ENCODE peak calls at places on chromosomes 12 and 14, in eight cellular contexts. H is tibial artery; B is transverse colon; P is AML-193; V is stimulated activated CD8-positive, alpha-beta memory T cell treated with anti-CD3 and anti-CD28 coated beads, Interleukin-4, amount 100 ng/mL, for 4 hours; Z is NCI-H345; K is C1 segment of cervical spinal cord; F is HT-29. O is an unnamed sample.

GRCh38 chr12:41940571-41940970 is 204.1 kb downstream of the GXYLT1 start:
- DNase-seq in K (no peak), P (no peak), Z (no peak), V (no peak), B (no peak), H (no peak), F (no peak), O (no peak)

GRCh38 chr14:74326369-74327152 is 21.7 kb upstream of the VRTN start:
- DNase-seq in B (no peak), F (no peak), H (no peak), K (no peak), V (no peak), Z (peak), P (no peak), O (no peak)

GRCh38 chr14:99510556-99511139 is 29.4 kb downstream of the CCNK start:
- DNase-seq in F (no peak), V (no peak), K (no peak), H (no peak), P (no peak), B (no peak), Z (no peak), O (no peak)

GRCh38 chr12:10900530-10900929 is 8.8 kb downstream of the TAS2R13 start:
- DNase-seq in V (no peak), H (no peak), F (no peak), P (no peak), K (no peak), Z (no peak), B (no peak), O (no peak)

GRCh38 chr14:45199246-45199645 is 53.8 kb downstream of the MIS18BP1 start:
- DNase-seq in H (no peak), F (no peak), V (no peak), B (no peak), Z (no peak), K (no peak), P (no peak), O (no peak)

GRCh38 chr12:56990648-56991318 is 15.6 kb downstream of the ZBTB39 start:
- DNase-seq in F (no peak), V (no peak), Z (no peak), H (no peak), B (no peak), K (no peak), P (no peak), O (no peak)

GRCh38 chr12:2691001-2691339 is 103.8 kb upstream of the FKBP4 start:
- DNase-seq in F (no peak), V (peak), K (no peak), Z (peak), P (peak), H (no peak), B (peak), O (peak)

GRCh38 chr14:99515301-99516155 is 34.3 kb downstream of the CCNK start:
- DNase-seq in H (peak), P (no peak), Z (no peak), B (no peak), V (no peak), F (no peak), K (no peak), O (no peak)

GRCh38 chr12:15220451-15220850 is 766 bp downstream of the RERG start:
- DNase-seq in F (no peak), B (no peak), V (no peak), P (no peak), H (peak), K (no peak), Z (no peak), O (no peak)

GRCh38 chr14:20428010-20428365 is 8.0 kb downstream of the KLHL33 start:
- DNase-seq in K (no peak), P (no peak), B (no peak), F (no peak), V (no peak), Z (no peak), H (no peak), O (no peak)

GRCh38 chr14:67999290-67999689 is 179.7 kb downstream of the RAD51B start:
- DNase-seq in F (no peak), B (no peak), K (no peak), V (no peak), P (no peak), H (no peak), Z (no peak), O (no peak)

GRCh38 chr14:90726656-90727055 is 89.6 kb downstream of the TTC7B start:
- DNase-seq in K (peak), F (peak), Z (no peak), H (peak), V (no peak), P (no peak), B (peak), O (no peak)

GRCh38 chr12:99706736-99707473 is 59.4 kb downstream of the GARIN6 start:
- DNase-seq in B (no peak), Z (no peak), K (no peak), H (no peak), F (no peak), V (no peak), P (no peak), O (no peak)

GRCh38 chr14:58812050-58812690 is 174.4 kb downstream of the DACT1 start:
- DNase-seq in H (no peak), K (no peak), F (no peak), B (no peak), V (no peak), Z (no peak), P (no peak), O (no peak)

GRCh38 chr14:35341454-35342159 is 49.4 kb downstream of the PSMA6 start:
- DNase-seq in B (peak), H (peak), P (no peak), Z (peak), V (no peak), F (peak), K (peak), O (peak)

GRCh38 chr14:105005929-105006830 is 14.7 kb downstream of the CDCA4 start:
- DNase-seq in H (no peak), Z (no peak), F (no peak), K (no peak), P (no peak), B (no peak), V (no peak), O (no peak)

GRCh38 chr12:24861751-24862575 is 86.9 kb downstream of the BCAT1 start:
- DNase-seq in B (peak), P (no peak), V (no peak), H (no peak), F (no peak), Z (no peak), K (no peak), O (no peak)

GRCh38 chr14:19823178-19823577 is 19.6 kb downstream of the OR4N2 start:
- DNase-seq in Z (no peak), V (no peak), P (no peak), K (no peak), H (no peak), F (no peak), B (no peak), O (no peak)

GRCh38 chr14:75602527-75602926 is 24.1 kb downstream of the FLVCR2 start:
- DNase-seq in K (no peak), Z (no peak), P (no peak), B (no peak), F (no peak), V (no peak), H (no peak), O (no peak)

GRCh38 chr12:124603910-124604775 is 36.7 kb upstream of the NCOR2 start:
- DNase-seq in Z (no peak), K (no peak), P (no peak), H (no peak), V (no peak), F (peak), B (peak), O (no peak)

GRCh38 chr12:75366629-75367028 is 24.3 kb upstream of the GLIPR1L2 start:
- DNase-seq in P (no peak), K (no peak), Z (no peak), B (no peak), V (no peak), H (no peak), F (no peak), O (no peak)

GRCh38 chr12:119071176-119071575 is 89.8 kb downstream of the SRRM4 start:
- DNase-seq in H (no peak), F (no peak), K (no peak), P (no peak), B (no peak), Z (no peak), V (no peak), O (no peak)

GRCh38 chr14:97177635-97178034 is 380.5 kb downstream of the VRK1 start:
- DNase-seq in F (no peak), Z (no peak), P (no peak), B (no peak), K (no peak), H (no peak), V (no peak), O (no peak)

GRCh38 chr14:33647385-33647786 is 303.5 kb downstream of the EGLN3 start:
- DNase-seq in F (no peak), H (no peak), Z (no peak), B (no peak), K (no peak), P (no peak), V (no peak), O (no peak)

GRCh38 chr12:113222730-113223531 is 1.7 kb downstream of the TPCN1 start:
- DNase-seq in P (peak), F (peak), H (peak), V (no peak), K (peak), Z (peak), B (peak), O (peak)

GRCh38 chr12:8662592-8662991 is at the start of gene MFAP5:
- DNase-seq in V (no peak), H (peak), P (no peak), Z (no peak), F (no peak), K (no peak), B (no peak), O (no peak)

GRCh38 chr12:132106921-132107320 is 37.2 kb downstream of the DDX51 start:
- DNase-seq in Z (no peak), B (no peak), V (no peak), P (no peak), F (no peak), K (no peak), H (no peak), O (no peak)

GRCh38 chr12:58567189-58567588 is 353.1 kb downstream of the LRIG3 start:
- DNase-seq in B (no peak), K (no peak), F (no peak), Z (no peak), V (no peak), P (no peak), H (no peak), O (no peak)

GRCh38 chr14:95263527-95264231 is 56.0 kb downstream of the CLMN start:
- DNase-seq in B (no peak), V (no peak), F (no peak), H (no peak), Z (no peak), P (no peak), K (no peak), O (no peak)

GRCh38 chr14:72904840-72905561 is 11.1 kb upstream of the DPF3 start:
- DNase-seq in F (peak), V (peak), Z (peak), P (peak), K (peak), B (peak), H (peak), O (no peak)

O was measured in GF-D8.